ENCODE peak calls at places on chromosomes 11 and 22, in seven cellular contexts. X is T-cell; I is neural progenitor cell; O is stimulated activated CD4-positive, alpha-beta T cell treated with anti-CD3 and anti-CD28 coated beads, Interleukin-1b, Interleukin-23, amount 100 ng/mL, for 24 hours; Q is OCI-LY7; J is HFFc6; V is activated CD4-positive, CD25-positive, alpha-beta regulatory T cell. M is an unnamed sample.

GRCh38 chr22:22030493-22031182 is 48.1 kb upstream of the TOP3B start:
- DNase-seq in Q (peak), V (no peak), O (no peak), I (no peak), J (no peak), X (no peak), M (no peak)

GRCh38 chr11:66691311-66691980 is 13.8 kb upstream of the RBM4B start:
- DNase-seq in J (no peak), I (no peak), O (no peak), Q (no peak), V (no peak), X (no peak), M (no peak)

GRCh38 chr22:26553056-26553752 is 36.7 kb downstream of the TPST2 start:
- DNase-seq in Q (peak), I (no peak), V (no peak), J (peak), X (no peak), O (no peak), M (peak)

GRCh38 chr11:65419773-65420481 is 2.7 kb upstream of the NEAT1 start:
- DNase-seq in Q (peak), I (peak), J (peak), X (peak), O (peak), V (peak), M (peak)

GRCh38 chr22:29314537-29315285 is 786 bp downstream of the RASL10A start:
- DNase-seq in O (no peak), X (no peak), I (peak), Q (no peak), V (no peak), J (no peak), M (no peak)

GRCh38 chr22:49294656-49295464 is 532.8 kb downstream of the BRD1 start:
- DNase-seq in X (no peak), V (no peak), I (no peak), Q (no peak), J (no peak), O (no peak), M (no peak)

GRCh38 chr11:37946155-37946766 is 1348.2 kb upstream of the RAG2 start:
- DNase-seq in I (peak), V (no peak), O (no peak), J (peak), Q (peak), X (no peak), M (peak)

GRCh38 chr11:9315078-9315688 is 790 bp upstream of the TMEM41B start:
- DNase-seq in V (no peak), I (peak), X (no peak), O (no peak), J (no peak), Q (no peak), M (peak)

GRCh38 chr11:45102361-45102809 is 44.1 kb upstream of the PRDM11 start:
- DNase-seq in O (no peak), Q (no peak), J (no peak), X (no peak), I (no peak), V (no peak), M (no peak)

GRCh38 chr22:37242395-37242918 is 1.6 kb downstream of the RAC2 start:
- DNase-seq in J (no peak), O (peak), I (no peak), V (peak), Q (peak), X (peak), M (peak)

GRCh38 chr11:113338730-113339129 is 24.3 kb downstream of the TTC12 start:
- DNase-seq in X (no peak), I (no peak), Q (no peak), O (no peak), J (no peak), V (no peak), M (no peak)

GRCh38 chr11:35043933-35044332 is 95.0 kb upstream of the CD44 start:
- DNase-seq in J (no peak), O (no peak), V (no peak), I (no peak), Q (no peak), X (no peak), M (peak)

GRCh38 chr22:20581503-20582170 is 74.2 kb downstream of the MED15 start:
- DNase-seq in V (no peak), O (no peak), X (no peak), J (no peak), Q (no peak), I (no peak), M (no peak)

GRCh38 chr11:46296520-46297448 is 19.3 kb downstream of the CREB3L1 start:
- DNase-seq in I (peak), J (peak), V (no peak), X (no peak), O (no peak), Q (no peak), M (peak)

GRCh38 chr11:122007611-122008071 is 108.4 kb downstream of the BLID start:
- DNase-seq in I (no peak), O (no peak), V (no peak), J (no peak), Q (no peak), X (no peak), M (no peak)

GRCh38 chr11:130448416-130449068 is at the start of gene ADAMTS15:
- DNase-seq in V (no peak), I (peak), X (no peak), Q (no peak), J (peak), O (peak), M (peak)

GRCh38 chr11:102733232-102733875 is 8.6 kb upstream of the MMP8 start:
- DNase-seq in X (no peak), J (peak), Q (peak), O (peak), V (no peak), I (peak), M (peak)

GRCh38 chr11:914747-915493 is 4.3 kb upstream of the CHID1 start:
- DNase-seq in X (no peak), Q (no peak), V (no peak), I (no peak), J (no peak), O (no peak), M (no peak)

GRCh38 chr22:49152146-49152929 is 675.3 kb downstream of the BRD1 start:
- DNase-seq in V (no peak), J (no peak), O (no peak), I (peak), Q (no peak), X (no peak), M (no peak)

GRCh38 chr11:2772544-2773031 is 72.8 kb upstream of the KCNQ1OT1 start:
- DNase-seq in Q (no peak), J (peak), O (no peak), X (no peak), V (no peak), I (no peak), M (peak)

GRCh38 chr22:26599505-26599904 is 9.6 kb upstream of the TPST2 start:
- DNase-seq in Q (no peak), X (no peak), I (no peak), V (no peak), O (no peak), J (no peak), M (no peak)

GRCh38 chr11:86069408-86070086 is 663 bp upstream of the PICALM start:
- DNase-seq in Q (peak), X (no peak), V (no peak), I (no peak), J (peak), O (no peak), M (peak)

GRCh38 chr11:11231763-11232162 is 121.3 kb downstream of the CSNK2A3 start:
- DNase-seq in X (no peak), I (no peak), Q (no peak), V (no peak), O (no peak), J (no peak), M (no peak)